ENCODE peak calls at places on chromosomes 16 and 17, in six cellular contexts. E, S, J, N, Z and W are unnamed samples.

GRCh38 chr17:81527591-81528383 is at the start of gene FSCN2:
- DNase-seq in J (no peak), S (no peak), E (no peak), Z (no peak), N (no peak), W (no peak)

GRCh38 chr17:58956997-58957724 is 149.5 kb downstream of the TRIM37 start:
- DNase-seq in N (no peak), E (no peak), S (no peak), J (no peak), Z (no peak), W (no peak)

GRCh38 chr16:86496929-86497381 is 13.4 kb upstream of the FOXF1 start:
- DNase-seq in J (no peak), E (no peak), N (no peak), S (no peak), Z (no peak), W (no peak)

GRCh38 chr16:25553711-25554436 is 137.9 kb upstream of the HS3ST4 start:
- DNase-seq in N (no peak), Z (no peak), J (no peak), S (no peak), E (no peak), W (no peak)

GRCh38 chr16:89602273-89602951 is 11.0 kb upstream of the DPEP1 start:
- DNase-seq in E (peak), S (peak), J (peak), N (no peak), Z (peak), W (no peak)

GRCh38 chr16:81155769-81156168 is 59.6 kb upstream of the GCSH start:
- DNase-seq in E (no peak), N (no peak), J (no peak), Z (no peak), S (no peak), W (no peak)

GRCh38 chr16:82701302-82702022 is 74.7 kb downstream of the CDH13 start:
- DNase-seq in Z (no peak), E (no peak), S (no peak), N (no peak), J (no peak), W (no peak)

GRCh38 chr17:38351412-38352222 is at the start of gene SOCS7:
- DNase-seq in J (peak), S (peak), N (peak), E (peak), Z (peak), W (peak)

GRCh38 chr16:87100306-87101058 is 216.7 kb downstream of the C16orf95 start:
- DNase-seq in J (no peak), S (no peak), N (no peak), E (no peak), Z (no peak), W (no peak)

GRCh38 chr16:88430524-88431446 is 22.3 kb upstream of the ZFPM1 start:
- DNase-seq in N (no peak), Z (no peak), S (no peak), J (peak), E (peak), W (no peak)

GRCh38 chr16:86436466-86437185 is 73.7 kb upstream of the FOXF1 start:
- DNase-seq in J (no peak), S (no peak), Z (no peak), N (no peak), E (no peak), W (no peak)